ENCODE peak calls at places on chromosomes 4 and X, in seven cellular contexts. One of them, this sample, is unnamed.

GRCh38 chr4:168864831-168865541 is 145.1 kb downstream of the CBR4 start:
- DNase-seq in Jurkat, Clone E6-1: no peak
- DNase-seq in cardiac fibroblast: peak
- DNase-seq in mesenchymal stem cell: no peak
- DNase-seq in SK-N-SH: no peak
- DNase-seq in fibroblast of mammary gland: peak
- DNase-seq in upper lobe of left lung: no peak
- DNase-seq in this sample: no peak

GRCh38 chr4:120902925-120903324 is 19.6 kb downstream of the PRDM5 start:
- DNase-seq in Jurkat, Clone E6-1: no peak
- DNase-seq in cardiac fibroblast: no peak
- DNase-seq in mesenchymal stem cell: no peak
- DNase-seq in SK-N-SH: no peak
- DNase-seq in fibroblast of mammary gland: peak
- DNase-seq in upper lobe of left lung: no peak
- DNase-seq in this sample: no peak

GRCh38 chrX:40808203-40808602 is 72.9 kb upstream of the MED14 start:
- DNase-seq in Jurkat, Clone E6-1: no peak
- DNase-seq in cardiac fibroblast: no peak
- DNase-seq in mesenchymal stem cell: no peak
- DNase-seq in SK-N-SH: no peak
- DNase-seq in fibroblast of mammary gland: no peak
- DNase-seq in upper lobe of left lung: no peak
- DNase-seq in this sample: no peak

GRCh38 chrX:102067966-102068723 is 57.3 kb upstream of the TCEAL2 start:
- DNase-seq in Jurkat, Clone E6-1: peak
- DNase-seq in cardiac fibroblast: peak
- DNase-seq in mesenchymal stem cell: peak
- DNase-seq in SK-N-SH: peak
- DNase-seq in fibroblast of mammary gland: peak
- DNase-seq in upper lobe of left lung: no peak
- DNase-seq in this sample: no peak

GRCh38 chrX:149527705-149528104 is 13.1 kb upstream of the EOLA1 start:
- DNase-seq in Jurkat, Clone E6-1: peak
- DNase-seq in cardiac fibroblast: peak
- DNase-seq in mesenchymal stem cell: peak
- DNase-seq in SK-N-SH: peak
- DNase-seq in fibroblast of mammary gland: peak
- DNase-seq in upper lobe of left lung: no peak
- DNase-seq in this sample: no peak

GRCh38 chr4:101119141-101119540 is 228.2 kb downstream of the PPP3CA start:
- DNase-seq in Jurkat, Clone E6-1: no peak
- DNase-seq in cardiac fibroblast: no peak
- DNase-seq in mesenchymal stem cell: no peak
- DNase-seq in SK-N-SH: no peak
- DNase-seq in fibroblast of mammary gland: no peak
- DNase-seq in upper lobe of left lung: no peak
- DNase-seq in this sample: no peak

GRCh38 chrX:69149466-69150293 is 15.6 kb downstream of the PJA1 start:
- DNase-seq in Jurkat, Clone E6-1: no peak
- DNase-seq in cardiac fibroblast: no peak
- DNase-seq in mesenchymal stem cell: no peak
- DNase-seq in SK-N-SH: peak
- DNase-seq in fibroblast of mammary gland: no peak
- DNase-seq in upper lobe of left lung: no peak
- DNase-seq in this sample: no peak

GRCh38 chr4:152896819-152897218 is 39.3 kb upstream of the FHDC1 start:
- DNase-seq in Jurkat, Clone E6-1: peak
- DNase-seq in cardiac fibroblast: peak
- DNase-seq in mesenchymal stem cell: peak
- DNase-seq in SK-N-SH: no peak
- DNase-seq in fibroblast of mammary gland: peak
- DNase-seq in upper lobe of left lung: no peak
- DNase-seq in this sample: no peak

GRCh38 chr4:8671712-8672290 is 79.2 kb downstream of the CPZ start:
- DNase-seq in Jurkat, Clone E6-1: no peak
- DNase-seq in cardiac fibroblast: no peak
- DNase-seq in mesenchymal stem cell: no peak
- DNase-seq in SK-N-SH: no peak
- DNase-seq in fibroblast of mammary gland: no peak
- DNase-seq in upper lobe of left lung: no peak
- DNase-seq in this sample: no peak

GRCh38 chr4:128606173-128606572 is 203.3 kb upstream of the JADE1 start:
- DNase-seq in Jurkat, Clone E6-1: no peak
- DNase-seq in cardiac fibroblast: no peak
- DNase-seq in mesenchymal stem cell: peak
- DNase-seq in SK-N-SH: no peak
- DNase-seq in fibroblast of mammary gland: peak
- DNase-seq in upper lobe of left lung: no peak
- DNase-seq in this sample: no peak

GRCh38 chr4:74410272-74410671 is 34.7 kb upstream of the AREG start:
- DNase-seq in Jurkat, Clone E6-1: no peak
- DNase-seq in cardiac fibroblast: no peak
- DNase-seq in mesenchymal stem cell: peak
- DNase-seq in SK-N-SH: no peak
- DNase-seq in fibroblast of mammary gland: no peak
- DNase-seq in upper lobe of left lung: no peak
- DNase-seq in this sample: no peak

GRCh38 chr4:23877758-23878229 is 12.1 kb downstream of the PPARGC1A start:
- DNase-seq in Jurkat, Clone E6-1: no peak
- DNase-seq in cardiac fibroblast: peak
- DNase-seq in mesenchymal stem cell: peak
- DNase-seq in SK-N-SH: no peak
- DNase-seq in fibroblast of mammary gland: peak
- DNase-seq in upper lobe of left lung: no peak
- DNase-seq in this sample: peak

GRCh38 chrX:20144491-20144890 is 2.9 kb upstream of the EIF1AX start:
- DNase-seq in Jurkat, Clone E6-1: no peak
- DNase-seq in cardiac fibroblast: no peak
- DNase-seq in mesenchymal stem cell: peak
- DNase-seq in SK-N-SH: no peak
- DNase-seq in fibroblast of mammary gland: peak
- DNase-seq in upper lobe of left lung: no peak
- DNase-seq in this sample: no peak

GRCh38 chrX:38937926-38938325 is 136.7 kb downstream of the MID1IP1 start:
- DNase-seq in Jurkat, Clone E6-1: no peak
- DNase-seq in cardiac fibroblast: no peak
- DNase-seq in mesenchymal stem cell: no peak
- DNase-seq in SK-N-SH: no peak
- DNase-seq in fibroblast of mammary gland: no peak
- DNase-seq in upper lobe of left lung: no peak
- DNase-seq in this sample: no peak

GRCh38 chrX:38940547-38940946 is 139.3 kb downstream of the MID1IP1 start:
- DNase-seq in Jurkat, Clone E6-1: no peak
- DNase-seq in cardiac fibroblast: peak
- DNase-seq in mesenchymal stem cell: peak
- DNase-seq in SK-N-SH: no peak
- DNase-seq in fibroblast of mammary gland: peak
- DNase-seq in upper lobe of left lung: no peak
- DNase-seq in this sample: no peak

GRCh38 chrX:38939067-38939466 is 137.8 kb downstream of the MID1IP1 start:
- DNase-seq in Jurkat, Clone E6-1: no peak
- DNase-seq in cardiac fibroblast: peak
- DNase-seq in mesenchymal stem cell: peak
- DNase-seq in SK-N-SH: no peak
- DNase-seq in fibroblast of mammary gland: peak
- DNase-seq in upper lobe of left lung: no peak
- DNase-seq in this sample: peak

GRCh38 chrX:38943120-38943519 is 141.9 kb downstream of the MID1IP1 start:
- DNase-seq in Jurkat, Clone E6-1: no peak
- DNase-seq in cardiac fibroblast: no peak
- DNase-seq in mesenchymal stem cell: no peak
- DNase-seq in SK-N-SH: no peak
- DNase-seq in fibroblast of mammary gland: no peak
- DNase-seq in upper lobe of left lung: no peak
- DNase-seq in this sample: no peak

GRCh38 chrX:38941675-38942074 is 140.4 kb downstream of the MID1IP1 start:
- DNase-seq in Jurkat, Clone E6-1: no peak
- DNase-seq in cardiac fibroblast: peak
- DNase-seq in mesenchymal stem cell: peak
- DNase-seq in SK-N-SH: no peak
- DNase-seq in fibroblast of mammary gland: peak
- DNase-seq in upper lobe of left lung: no peak
- DNase-seq in this sample: no peak
- H3K4me3 ChIP-seq in Jurkat, Clone E6-1: no peak
- H3K4me3 ChIP-seq in cardiac fibroblast: no peak
- H3K4me3 ChIP-seq in mesenchymal stem cell: no peak
- H3K4me3 ChIP-seq in SK-N-SH: no peak
- H3K4me3 ChIP-seq in fibroblast of mammary gland: no peak
- H3K4me3 ChIP-seq in upper lobe of left lung: no peak
- H3K4me3 ChIP-seq in this sample: no peak

GRCh38 chrX:39729834-39730670 is 367.7 kb downstream of the BCOR start:
- DNase-seq in Jurkat, Clone E6-1: no peak
- DNase-seq in cardiac fibroblast: no peak
- DNase-seq in mesenchymal stem cell: peak
- DNase-seq in SK-N-SH: peak
- DNase-seq in fibroblast of mammary gland: no peak
- DNase-seq in upper lobe of left lung: peak
- DNase-seq in this sample: no peak
- H3K4me3 ChIP-seq in Jurkat, Clone E6-1: no peak
- H3K4me3 ChIP-seq in cardiac fibroblast: no peak
- H3K4me3 ChIP-seq in mesenchymal stem cell: no peak
- H3K4me3 ChIP-seq in SK-N-SH: no peak
- H3K4me3 ChIP-seq in fibroblast of mammary gland: no peak
- H3K4me3 ChIP-seq in upper lobe of left lung: no peak
- H3K4me3 ChIP-seq in this sample: no peak

GRCh38 chrX:80331285-80331684 is 89.0 kb upstream of the TENT5D start:
- DNase-seq in Jurkat, Clone E6-1: no peak
- DNase-seq in cardiac fibroblast: no peak
- DNase-seq in mesenchymal stem cell: no peak
- DNase-seq in SK-N-SH: no peak
- DNase-seq in fibroblast of mammary gland: no peak
- DNase-seq in upper lobe of left lung: no peak
- DNase-seq in this sample: no peak

GRCh38 chrX:80335062-80335830 is 85.0 kb upstream of the TENT5D start:
- DNase-seq in Jurkat, Clone E6-1: no peak
- DNase-seq in cardiac fibroblast: peak
- DNase-seq in mesenchymal stem cell: peak
- DNase-seq in SK-N-SH: peak
- DNase-seq in fibroblast of mammary gland: peak
- DNase-seq in upper lobe of left lung: peak
- DNase-seq in this sample: peak

DNA sequence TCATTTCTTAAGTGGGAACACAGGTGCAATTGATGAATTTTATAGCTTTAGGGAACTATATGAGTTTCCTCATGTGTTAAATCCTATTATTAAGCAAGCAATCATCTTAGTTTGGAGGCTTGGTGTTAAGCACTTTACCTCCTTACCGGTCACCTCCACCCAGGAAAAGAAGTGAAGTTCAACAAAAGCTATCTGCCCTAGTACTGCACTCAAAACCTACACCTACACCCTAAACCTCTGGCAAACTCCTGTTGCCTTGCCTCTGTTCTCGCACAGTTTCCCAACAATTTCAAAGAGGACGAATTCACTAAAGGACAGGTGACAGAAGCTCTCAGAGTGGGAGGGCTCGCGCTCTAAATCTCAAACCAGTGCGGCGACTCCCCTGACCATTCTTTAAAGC is 85.7 kb upstream of the TENT5D start:
- DNase-seq in Jurkat, Clone E6-1: no peak
- DNase-seq in cardiac fibroblast: no peak
- DNase-seq in mesenchymal stem cell: no peak
- DNase-seq in SK-N-SH: no peak
- DNase-seq in fibroblast of mammary gland: no peak
- DNase-seq in upper lobe of left lung: no peak
- DNase-seq in this sample: no peak
- H3K4me3 ChIP-seq in Jurkat, Clone E6-1: no peak
- H3K4me3 ChIP-seq in cardiac fibroblast: no peak
- H3K4me3 ChIP-seq in mesenchymal stem cell: peak
- H3K4me3 ChIP-seq in SK-N-SH: no peak
- H3K4me3 ChIP-seq in fibroblast of mammary gland: peak
- H3K4me3 ChIP-seq in upper lobe of left lung: no peak
- H3K4me3 ChIP-seq in this sample: no peak

DNA sequence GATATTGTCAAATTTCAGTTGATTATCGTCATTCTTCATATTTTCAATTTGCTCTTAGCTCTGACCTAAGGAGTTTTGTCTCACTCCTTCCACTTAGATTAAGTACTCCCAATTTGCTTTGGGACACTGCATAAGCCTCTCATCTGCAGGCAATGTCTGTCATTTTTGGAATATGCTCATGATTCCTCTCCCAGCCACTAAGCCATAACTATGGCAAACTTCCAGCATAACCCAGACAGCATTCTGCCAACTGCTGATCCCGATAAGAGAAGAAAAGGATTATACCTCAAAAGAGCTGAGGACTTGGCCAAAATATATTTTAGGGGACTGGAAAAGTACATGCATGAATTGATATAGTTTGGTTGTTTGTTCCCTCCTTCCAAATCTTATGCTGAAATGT is 444.4 kb downstream of the GABRG1 start:
- DNase-seq in Jurkat, Clone E6-1: no peak
- DNase-seq in cardiac fibroblast: no peak
- DNase-seq in mesenchymal stem cell: no peak
- DNase-seq in SK-N-SH: no peak
- DNase-seq in fibroblast of mammary gland: no peak
- DNase-seq in upper lobe of left lung: no peak
- DNase-seq in this sample: no peak
- H3K4me3 ChIP-seq in Jurkat, Clone E6-1: no peak
- H3K4me3 ChIP-seq in cardiac fibroblast: no peak
- H3K4me3 ChIP-seq in mesenchymal stem cell: no peak
- H3K4me3 ChIP-seq in SK-N-SH: no peak
- H3K4me3 ChIP-seq in fibroblast of mammary gland: no peak
- H3K4me3 ChIP-seq in upper lobe of left lung: no peak
- H3K4me3 ChIP-seq in this sample: no peak

This sample was measured in uterus.